ENCODE peak calls at places on chromosomes 16 and 17, in seven cellular contexts. K, J, W, Q, A, G and F are unnamed samples.

GRCh38 chr16:71431176-71431575 is 10.7 kb downstream of the TLE7 start:
- DNase-seq in W (no peak), K (no peak), G (no peak), Q (no peak), A (no peak), J (no peak), F (no peak)

GRCh38 chr16:12502671-12503070 is 301.0 kb downstream of the CPPED1 start:
- DNase-seq in J (no peak), Q (no peak), K (no peak), W (no peak), G (no peak), A (no peak), F (no peak)

GRCh38 chr17:75546181-75546580 is 20.7 kb downstream of the LLGL2 start:
- DNase-seq in A (no peak), G (no peak), Q (no peak), K (no peak), W (no peak), J (no peak), F (no peak)

GRCh38 chr16:54817940-54818574 is 112.6 kb upstream of the IRX5 start:
- DNase-seq in W (no peak), K (no peak), G (no peak), A (peak; percentile 49), Q (no peak), J (no peak), F (no peak)

GRCh38 chr16:74936902-74937560 is 47.9 kb downstream of the WDR59 start:
- DNase-seq in A (no peak), Q (peak; percentile 96), J (no peak), K (peak; percentile 95), G (peak; percentile 93), W (no peak), F (no peak)

GRCh38 chr17:42288985-42289862 is 926 bp downstream of the STAT5A start:
- DNase-seq in J (no peak), Q (no peak), K (no peak), G (no peak), A (no peak), W (no peak), F (no peak)

GRCh38 chr17:7969434-7969833 is 33.0 kb upstream of the GUCY2D start:
- DNase-seq in Q (peak; percentile 37), A (no peak), K (no peak), J (no peak), W (no peak), G (no peak), F (no peak)

GRCh38 chr16:66590322-66590721 is 11.1 kb downstream of the CMTM2 start:
- DNase-seq in A (no peak), G (no peak), J (no peak), Q (no peak), W (peak; percentile 29), K (no peak), F (no peak)

GRCh38 chr17:51351890-51352289 is 91.5 kb downstream of the UTP18 start:
- DNase-seq in Q (peak; percentile 23), K (peak; percentile 31), W (no peak), A (no peak), J (no peak), G (no peak), F (no peak)

GRCh38 chr16:22670551-22670970 is 143.4 kb upstream of the HS3ST2 start:
- DNase-seq in K (no peak), W (peak; percentile 80), A (peak; percentile 77), Q (no peak), G (peak; percentile 14), J (peak; percentile 60), F (no peak)

GRCh38 chr17:80279895-80280294 is 19.2 kb downstream of the RNF213 start:
- DNase-seq in G (no peak), K (peak; percentile 88), W (no peak), J (no peak), A (no peak), Q (peak; percentile 65), F (no peak)

GRCh38 chr16:56192971-56193936 is 2.0 kb downstream of the GNAO1 start:
- DNase-seq in Q (no peak), W (no peak), G (no peak), K (no peak), A (peak; percentile 51), J (no peak), F (no peak)

GRCh38 chr17:69088643-69089200 is 28.0 kb upstream of the ABCA9 start:
- DNase-seq in J (no peak), G (no peak), Q (no peak), A (no peak), K (no peak), W (no peak), F (no peak)

GRCh38 chr17:69082696-69083095 is 22.0 kb upstream of the ABCA9 start:
- DNase-seq in G (no peak), Q (no peak), J (no peak), K (no peak), W (no peak), A (no peak), F (no peak)

GRCh38 chr17:69090365-69090764 is 29.6 kb upstream of the ABCA9 start:
- DNase-seq in J (no peak), Q (peak; percentile 27), K (no peak), W (no peak), G (no peak), A (no peak), F (no peak)

DNA sequence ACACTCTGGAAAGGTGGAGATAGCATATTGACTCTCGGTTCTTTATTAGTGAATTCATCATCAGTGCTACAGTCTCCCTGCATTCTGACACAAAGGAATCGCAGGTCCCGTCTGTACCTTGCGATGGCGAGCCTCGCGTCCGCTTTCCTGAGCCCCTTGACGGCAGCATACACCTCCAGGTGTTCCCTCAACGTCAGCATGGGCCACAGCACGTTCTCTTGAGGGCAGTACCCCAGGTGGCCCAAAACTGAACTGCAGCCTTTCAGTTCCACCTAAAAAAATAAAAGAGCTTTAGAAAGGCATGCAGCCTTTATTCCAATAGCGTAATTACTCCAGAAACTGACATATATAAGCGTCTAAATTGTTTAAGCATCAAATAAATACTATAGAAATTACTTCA is 24.2 kb upstream of the ABCA9 start:
- DNase-seq in G (peak; percentile 48), W (peak; percentile 55), K (no peak), J (peak; percentile 31), Q (no peak), A (peak; percentile 68), F (no peak)
- H3K4me2 ChIP-seq in G (no peak overlapping the region), W (no peak overlapping the region), K (no peak overlapping the region), J (no peak overlapping the region), Q (no peak overlapping the region), A (no peak overlapping the region), F (no peak overlapping the region)

GRCh38 chr17:22304667-22305303 is 612.5 kb downstream of the KCNJ18 start:
- DNase-seq in G (no peak), Q (no peak), W (no peak), A (no peak), K (no peak), J (no peak), F (no peak)

GRCh38 chr17:22305356-22306071 is 613.2 kb downstream of the KCNJ18 start:
- DNase-seq in A (no peak), K (no peak), J (no peak), G (no peak), Q (no peak), W (no peak), F (no peak)

GRCh38 chr17:22303096-22303495 is 610.8 kb downstream of the KCNJ18 start:
- DNase-seq in J (no peak), Q (no peak), K (no peak), A (no peak), W (no peak), G (no peak), F (no peak)

GRCh38 chr17:22301353-22301745 is 609.0 kb downstream of the KCNJ18 start:
- DNase-seq in W (no peak), J (no peak), Q (no peak), G (no peak), K (no peak), A (no peak), F (no peak)

DNA sequence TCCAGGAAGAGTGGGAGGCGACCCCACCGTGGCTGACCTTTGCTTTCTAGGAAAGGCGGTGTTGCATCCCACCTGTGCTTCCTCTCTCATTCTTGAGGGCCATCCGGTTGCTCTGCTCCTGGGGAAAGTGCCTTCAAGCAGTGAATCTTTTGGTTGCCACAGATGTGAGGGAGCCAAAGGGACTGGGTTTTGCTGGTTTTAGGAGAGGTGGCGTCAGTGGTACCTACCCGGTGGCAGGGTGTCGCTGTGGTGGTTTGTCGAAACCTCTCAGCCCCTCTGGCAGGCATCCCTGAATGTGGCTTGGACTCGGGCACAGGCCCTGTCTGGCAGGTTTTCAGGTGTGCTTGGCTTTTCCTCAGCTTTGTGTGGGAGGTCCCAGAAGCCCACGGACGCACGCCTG is 611.5 kb downstream of the KCNJ18 start:
- DNase-seq in J (no peak), K (no peak), Q (no peak), A (no peak), G (no peak), W (no peak), F (no peak)
- H3K9me3 ChIP-seq in J (peaks cover 4% of the 10 kb centered on the region), K (peaks cover 45% of the 10 kb centered on the region), Q (no peaks in the 10 kb centered on the region), A (peaks cover 3% of the 10 kb centered on the region), G (no peaks in the 10 kb centered on the region), W (no peaks in the 10 kb centered on the region), F (no peaks in the 10 kb centered on the region)

GRCh38 chr17:47995241-47995935 is 24.5 kb downstream of the CDK5RAP3 start:
- DNase-seq in W (no peak), J (no peak), Q (no peak), A (peak; percentile 86), K (no peak), G (no peak), F (no peak)

GRCh38 chr17:47996201-47996600 is 25.3 kb downstream of the CDK5RAP3 start:
- DNase-seq in G (no peak), W (no peak), J (no peak), A (no peak), K (no peak), Q (no peak), F (no peak)

GRCh38 chr17:47999612-48000011 is 28.7 kb downstream of the CDK5RAP3 start:
- DNase-seq in G (peak; percentile 75), Q (no peak), A (no peak), W (no peak), K (peak; percentile 72), J (peak; percentile 36), F (no peak)

GRCh38 chr17:47998044-47998443 is 27.1 kb downstream of the CDK5RAP3 start:
- DNase-seq in K (no peak), Q (no peak), G (no peak), W (no peak), A (no peak), J (no peak), F (no peak)

GRCh38 chr17:47997595-47997994 is 26.7 kb downstream of the CDK5RAP3 start:
- DNase-seq in Q (no peak), K (no peak), G (no peak), W (no peak), J (no peak), A (no peak), F (no peak)
- H3K4me2 ChIP-seq in Q (no peak overlapping the region), K (no peak overlapping the region), G (no peak overlapping the region), W (no peak overlapping the region), J (no peak overlapping the region), A (no peak overlapping the region), F (no peak overlapping the region)

DNA sequence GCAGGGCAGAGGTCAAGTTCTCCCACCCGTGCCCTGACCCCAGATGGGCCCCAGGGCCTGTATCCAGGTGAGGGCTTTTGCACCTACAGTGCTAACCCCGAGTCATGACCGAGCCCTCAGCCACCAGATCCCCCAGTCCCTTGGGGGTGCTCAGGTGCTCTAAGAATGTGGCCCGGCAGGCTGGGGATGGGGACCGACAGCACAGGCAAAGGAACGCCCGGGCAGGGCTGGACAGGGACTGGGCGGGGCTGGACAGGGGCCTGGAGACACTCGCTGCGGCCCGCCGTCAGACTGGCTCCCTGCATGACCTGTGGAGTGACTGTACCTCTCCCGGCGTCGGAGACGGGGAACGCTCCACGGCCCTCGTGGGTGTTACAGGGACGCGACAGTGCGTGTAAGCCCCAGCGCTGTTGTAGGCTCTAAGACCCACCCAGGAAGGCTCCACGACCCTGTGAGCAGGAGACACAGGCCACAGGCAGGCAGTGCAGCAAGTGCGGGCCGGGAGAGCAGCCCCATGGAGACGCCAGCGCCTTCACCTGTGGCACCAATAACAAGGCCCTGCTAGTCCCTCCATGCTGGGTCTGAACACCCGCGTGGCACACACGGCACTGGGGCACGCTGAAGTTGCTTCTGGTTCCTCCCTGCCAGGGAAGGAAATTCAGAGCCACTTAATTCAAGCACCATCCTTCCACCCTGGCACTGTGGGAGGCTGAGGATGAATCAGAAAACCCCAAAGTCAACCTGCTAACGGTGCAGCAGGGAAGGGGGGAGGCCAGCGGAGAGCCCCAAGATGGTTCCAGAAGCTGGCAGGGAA is 38.7 kb downstream of the CBFA2T3 start:
- DNase-seq in W (no peak), Q (no peak), K (no peak), J (no peak), G (no peak), A (no peak), F (no peak)
- H3K9me3 ChIP-seq in W (no peaks in the 10 kb centered on the region), Q (no peaks in the 10 kb centered on the region), K (no peaks in the 10 kb centered on the region), J (no peaks in the 10 kb centered on the region), G (no peaks in the 10 kb centered on the region), A (no peaks in the 10 kb centered on the region), F (no peaks in the 10 kb centered on the region)